ENCODE peak calls at places on chromosomes 3 and 15, in ten cellular contexts. U, X, O, P, T, D, F, R, H and Y are unnamed samples.

GRCh38 chr3:184679056-184679502 is 32.8 kb downstream of the MAGEF1 start:
- DNase-seq in R (no peak), T (peak; percentile 86), D (no peak), U (peak; percentile 53), X (no peak), H (no peak), P (no peak), O (no peak), F (no peak), Y (peak; percentile 53)

GRCh38 chr15:80242132-80242769 is 9.8 kb downstream of the CTXND1 start:
- DNase-seq in D (peak; percentile 44), O (peak; percentile 14), F (peak; percentile 24), H (no peak), P (no peak), R (peak; percentile 15), T (peak; percentile 50), U (peak; percentile 64), X (no peak), Y (peak; percentile 53)

GRCh38 chr3:40109641-40110490 is 199.6 kb upstream of the EIF1B start:
- DNase-seq in F (no peak), X (no peak), R (no peak), P (no peak), D (no peak), H (no peak), U (peak; percentile 18), T (no peak), O (no peak), Y (peak; percentile 43)

GRCh38 chr3:77859131-77859530 is 819.2 kb downstream of the ROBO2 start:
- DNase-seq in R (no peak), U (no peak), F (no peak), X (no peak), D (no peak), H (no peak), O (no peak), P (no peak), T (no peak), Y (no peak)

GRCh38 chr15:76345880-76346665 is 9.5 kb downstream of the ISL2 start:
- DNase-seq in U (no peak), P (no peak), O (no peak), R (no peak), D (peak; percentile 10), F (no peak), T (peak; percentile 35), H (no peak), X (peak; percentile 51), Y (peak; percentile 55)

GRCh38 chr3:67296039-67296892 is 298.2 kb downstream of the KBTBD8 start:
- DNase-seq in U (no peak), P (no peak), D (no peak), O (no peak), R (no peak), X (no peak), F (no peak), T (no peak), H (no peak), Y (no peak)

GRCh38 chr15:45141386-45141785 is 11.6 kb downstream of the DUOX1 start:
- DNase-seq in R (no peak), H (no peak), D (no peak), T (no peak), O (no peak), F (no peak), X (no peak), U (no peak), P (no peak), Y (no peak)

GRCh38 chr3:125078961-125079674 is 23.3 kb upstream of the HEG1 start:
- DNase-seq in P (no peak), X (no peak), H (no peak), F (no peak), D (peak; percentile 33), U (no peak), O (no peak), R (no peak), T (no peak), Y (no peak)

GRCh38 chr3:37144806-37145205 is 29.6 kb downstream of the LRRFIP2 start:
- DNase-seq in D (no peak), F (peak; percentile 37), H (no peak), T (no peak), X (no peak), R (peak; percentile 36), U (no peak), O (no peak), P (no peak), Y (no peak)

GRCh38 chr15:70152070-70152480 is 54.4 kb upstream of the TLE3 start:
- DNase-seq in T (peak; percentile 41), O (peak; percentile 64), H (no peak), X (peak; percentile 65), D (peak; percentile 88), P (no peak), F (peak; percentile 33), U (no peak), R (peak; percentile 86), Y (peak; percentile 90)

GRCh38 chr15:66841953-66842681 is 140.1 kb downstream of the SMAD6 start:
- DNase-seq in X (peak; percentile 75), F (peak; percentile 78), D (no peak), R (no peak), T (peak; percentile 59), P (no peak), O (peak; percentile 91), H (no peak), U (peak; percentile 13), Y (peak; percentile 69)

GRCh38 chr3:71117572-71118247 is 465.8 kb downstream of the FOXP1 start:
- DNase-seq in R (no peak), F (no peak), H (no peak), U (no peak), X (no peak), P (no peak), O (peak; percentile 71), T (no peak), D (no peak), Y (peak; percentile 76)

GRCh38 chr15:95975212-95975611 is 355.3 kb upstream of the NR2F2 start:
- DNase-seq in X (no peak), F (no peak), H (no peak), O (no peak), T (no peak), U (no peak), P (no peak), D (peak; percentile 38), R (no peak), Y (no peak)

GRCh38 chr3:129612350-129613204 is 6.1 kb upstream of the PLXND1 start:
- DNase-seq in X (no peak), R (no peak), F (no peak), T (peak; percentile 33), O (peak; percentile 41), P (no peak), D (no peak), U (no peak), H (no peak), Y (peak; percentile 12)

GRCh38 chr15:89963301-89964288 is 37.5 kb upstream of the ZNF710 start:
- DNase-seq in D (peak; percentile 95), O (no peak), T (no peak), H (no peak), F (no peak), R (no peak), U (no peak), X (peak; percentile 78), P (no peak), Y (no peak)

GRCh38 chr3:24523988-24524727 is 29.5 kb upstream of the THRB start:
- DNase-seq in T (no peak), F (peak; percentile 98), X (no peak), O (peak; percentile 10), H (no peak), P (no peak), R (no peak), U (no peak), D (no peak), Y (no peak)

GRCh38 chr3:65873028-65873427 is 165.7 kb downstream of the MAGI1 start:
- DNase-seq in H (no peak), T (no peak), R (no peak), P (no peak), D (no peak), U (peak; percentile 73), F (no peak), X (no peak), O (no peak), Y (no peak)

GRCh38 chr3:167728176-167728575 is 6.5 kb downstream of the PDCD10 start:
- DNase-seq in U (no peak), H (no peak), X (no peak), O (peak; percentile 82), D (no peak), F (peak; percentile 64), T (no peak), P (no peak), R (no peak), Y (no peak)

GRCh38 chr15:97995881-97996603 is 35.5 kb downstream of the ARRDC4 start:
- DNase-seq in D (peak; percentile 34), O (peak; percentile 31), H (no peak), F (peak; percentile 49), X (no peak), R (no peak), P (peak; percentile 31), T (peak; percentile 25), U (peak; percentile 45), Y (peak; percentile 29)

GRCh38 chr15:33559207-33559890 is 248.6 kb downstream of the RYR3 start:
- DNase-seq in H (no peak), P (no peak), D (no peak), U (no peak), F (no peak), X (no peak), O (no peak), T (no peak), R (peak; percentile 56), Y (peak; percentile 20)

GRCh38 chr3:152328841-152329240 is 60.1 kb downstream of the MBNL1 start:
- DNase-seq in T (no peak), H (no peak), P (no peak), F (peak; percentile 92), U (no peak), X (no peak), D (peak; percentile 66), R (no peak), O (peak; percentile 90), Y (no peak)

GRCh38 chr3:30962493-30962892 is 68.0 kb upstream of the GADL1 start:
- DNase-seq in R (no peak), P (no peak), X (no peak), U (no peak), F (no peak), H (no peak), O (no peak), T (no peak), D (no peak), Y (no peak)

GRCh38 chr3:183122257-183122932 is 23.1 kb upstream of the MCCC1 start:
- DNase-seq in H (no peak), T (no peak), R (peak; percentile 65), X (no peak), D (peak; percentile 38), U (peak; percentile 63), P (no peak), F (peak; percentile 54), O (peak; percentile 52), Y (peak; percentile 54)

GRCh38 chr3:42216820-42217416 is 49.1 kb downstream of the CCK start:
- DNase-seq in O (peak; percentile 17), T (no peak), P (peak; percentile 80), U (no peak), H (no peak), F (peak; percentile 13), X (no peak), D (no peak), R (no peak), Y (no peak)

GRCh38 chr3:72354486-72354885 is 493.8 kb downstream of the SHQ1 start:
- DNase-seq in H (no peak), F (no peak), D (no peak), X (no peak), T (no peak), U (no peak), R (no peak), P (no peak), O (no peak), Y (no peak)

GRCh38 chr3:36244728-36245127 is 135.6 kb upstream of the STAC start:
- DNase-seq in H (no peak), O (peak; percentile 74), P (no peak), U (no peak), D (no peak), X (no peak), F (peak; percentile 15), R (no peak), T (no peak), Y (no peak)

GRCh38 chr3:87350367-87351199 is 74.2 kb upstream of the POU1F1 start:
- DNase-seq in F (peak; percentile 59), U (peak; percentile 67), H (peak; percentile 4), O (peak; percentile 42), R (no peak), D (peak; percentile 43), P (peak; percentile 30), T (no peak), X (no peak), Y (peak; percentile 56)